ENCODE peak calls at places on chromosomes 12 and 14, in five cellular contexts. T is psoas muscle; O is GM23248; I is HCT116; Q is CD8-positive, alpha-beta T cell. K is an unnamed sample.

GRCh38 chr14:67694791-67695393 is 672 bp downstream of the RDH11 start:
- DNase-seq in Q (peak; percentile 61), O (peak; percentile 98), T (peak; percentile 56), I (peak; percentile 95), K (peak; percentile 32)

GRCh38 chr12:122894173-122895121 is 1.5 kb downstream of the VPS37B start:
- DNase-seq in Q (no peak), I (no peak), T (no peak), O (peak; percentile 24), K (no peak)

GRCh38 chr12:73833746-73834145 is 703.9 kb upstream of the ATXN7L3B start:
- DNase-seq in Q (no peak), I (no peak), T (no peak), O (no peak), K (no peak)

GRCh38 chr14:91891721-91892220 is 24.4 kb upstream of the TC2N start:
- DNase-seq in I (no peak), Q (no peak), T (no peak), O (peak; percentile 75), K (no peak)

GRCh38 chr12:23083267-23083666 is 458.3 kb downstream of the ETNK1 start:
- DNase-seq in I (no peak), Q (no peak), O (peak; percentile 64), T (no peak), K (no peak)

GRCh38 chr14:103818870-103819269 is 28.5 kb downstream of the PPP1R13B start:
- DNase-seq in I (no peak), T (no peak), Q (no peak), O (no peak), K (no peak)

GRCh38 chr12:103495158-103495782 is 498 bp downstream of the C12orf42 start:
- DNase-seq in Q (peak; percentile 69), I (no peak), O (no peak), T (peak; percentile 51), K (peak; percentile 63)

GRCh38 chr12:17459214-17459613 is 630.8 kb downstream of the RERGL start:
- DNase-seq in T (no peak), Q (no peak), I (no peak), O (no peak), K (no peak)

GRCh38 chr12:58291106-58291505 is 349.7 kb downstream of the ATP23 start:
- DNase-seq in T (no peak), I (no peak), Q (no peak), O (no peak), K (no peak)

GRCh38 chr12:90098132-90098779 is 389.6 kb upstream of the ATP2B1 start:
- DNase-seq in I (no peak), Q (no peak), O (peak; percentile 20), T (no peak), K (no peak)

GRCh38 chr12:51891843-51892242 is 3.9 kb downstream of the ANKRD33 start:
- DNase-seq in O (peak; percentile 57), T (no peak), Q (no peak), I (no peak), K (no peak)

GRCh38 chr12:6956332-6956727 is 5.2 kb downstream of the PTPN6 start:
- DNase-seq in O (no peak), T (no peak), Q (peak; percentile 58), I (no peak), K (no peak)

GRCh38 chr14:96146131-96146771 is 58.4 kb upstream of the BDKRB2 start:
- DNase-seq in O (peak; percentile 89), I (no peak), Q (no peak), T (no peak), K (no peak)

GRCh38 chr12:19434538-19434937 is 4.8 kb upstream of the AEBP2 start:
- DNase-seq in Q (no peak), O (no peak), T (no peak), I (no peak), K (no peak)

GRCh38 chr12:56299853-56300643 is at the start of gene CS:
- DNase-seq in T (peak; percentile 99), O (peak; percentile 100), Q (peak; percentile 99), I (peak; percentile 96), K (peak; percentile 97)
- H3K4me1 ChIP-seq in T (peaks cover 56% of the 10 kb centered on the region), O (peaks cover 18% of the 10 kb centered on the region), Q (peaks cover 45% of the 10 kb centered on the region), I (peaks cover 44% of the 10 kb centered on the region), K (peaks cover 48% of the 10 kb centered on the region)

DNA sequence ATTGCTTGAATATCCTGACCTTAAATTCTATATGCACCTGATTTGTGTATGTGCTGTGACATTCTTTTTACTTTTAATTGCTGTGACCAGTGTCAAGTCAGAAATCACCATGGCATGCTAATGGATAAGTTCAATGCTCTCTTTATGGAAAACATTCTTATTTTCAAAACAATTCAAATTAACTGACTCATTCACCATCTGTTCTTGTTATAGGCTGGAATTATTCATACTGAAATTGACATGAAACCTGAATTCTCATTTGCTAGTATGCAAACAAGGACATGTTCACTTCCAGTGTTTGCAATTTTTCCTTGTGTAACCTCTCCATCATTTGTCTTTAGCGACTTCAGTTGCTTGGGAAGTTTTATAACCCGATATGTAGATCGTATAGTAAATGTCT is at the start of gene TAS2R30:
- DNase-seq in O (no peak), T (no peak), Q (no peak), I (no peak), K (no peak)
- H3K27ac ChIP-seq in O (no peak within 1 kb of the TSS), T (no peak within 1 kb of the TSS), Q (no peak within 1 kb of the TSS), I (no peak within 1 kb of the TSS), K (no peak within 1 kb of the TSS)

DNA sequence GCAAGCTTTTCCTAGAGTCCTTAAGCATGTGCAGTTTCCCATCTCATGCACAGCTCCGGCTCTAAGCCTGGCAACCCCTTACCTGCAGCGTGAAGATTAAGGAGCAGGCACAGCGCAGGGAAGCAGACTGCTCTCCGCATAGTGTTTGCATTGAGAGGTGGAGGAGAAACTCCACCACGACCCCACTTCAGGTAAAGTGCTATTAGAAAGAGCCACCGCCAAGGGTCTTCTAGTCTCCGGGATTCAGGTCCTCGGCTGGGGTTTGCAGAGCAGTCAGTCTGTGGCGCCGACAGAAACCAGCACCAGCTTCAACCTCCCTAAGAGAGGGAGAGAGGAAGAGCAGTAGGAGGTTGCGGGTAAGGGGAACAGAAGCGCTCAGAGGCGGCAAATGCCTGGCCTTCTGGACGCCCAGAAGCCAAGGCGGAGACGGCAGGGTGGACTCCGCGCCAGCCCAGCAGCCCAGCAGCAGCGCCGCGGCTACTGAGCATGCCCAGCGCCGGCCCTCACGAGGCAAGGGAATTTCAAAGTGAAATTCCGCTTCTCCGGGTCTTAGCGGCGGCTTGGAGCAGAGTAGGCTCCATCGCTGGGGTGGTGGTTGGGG is at the start of gene PTPRR:
- DNase-seq in Q (no peak), T (no peak), I (no peak), O (no peak), K (no peak)
- H3K4me3 ChIP-seq in Q (no peak within 1 kb of the TSS), T (no peak within 1 kb of the TSS), I (no peak within 1 kb of the TSS), O (no peak within 1 kb of the TSS), K (no peak within 1 kb of the TSS)

DNA sequence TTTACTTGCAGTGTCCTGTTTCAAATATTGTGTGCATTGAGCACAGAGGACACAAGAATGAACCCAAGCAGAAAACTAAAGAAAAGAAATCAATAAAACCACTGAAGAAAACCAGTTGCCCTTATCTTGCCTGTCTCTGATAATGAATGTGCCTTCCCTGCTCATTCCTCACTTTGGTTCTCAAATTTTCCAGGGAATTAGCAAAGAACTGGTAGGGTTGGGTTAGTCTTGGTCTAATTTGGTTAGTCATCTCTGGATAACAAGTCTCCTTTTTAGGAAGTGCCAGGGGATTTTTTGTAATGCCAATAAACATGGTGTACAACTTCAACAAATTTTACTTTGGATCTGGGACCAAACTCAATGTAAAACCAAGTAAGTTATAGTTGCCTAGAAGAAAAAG is 65.7 kb downstream of the DAD1 start:
- DNase-seq in I (no peak), O (no peak), T (no peak), Q (no peak), K (no peak)
- H3K4me1 ChIP-seq in I (no peaks in the 10 kb centered on the region), O (peaks cover 30% of the 10 kb centered on the region), T (peaks cover 2% of the 10 kb centered on the region), Q (peaks cover 92% of the 10 kb centered on the region), K (peaks cover 82% of the 10 kb centered on the region)

K was measured in naive thymus-derived CD4-positive, alpha-beta T cell.